ENCODE peak calls at places on chromosomes 6 and 20, in six cellular contexts. One of them, this sample, is unnamed.

GRCh38 chr20:58763076-58763475 is 70.5 kb downstream of the NPEPL1 start:
- DNase-seq in neuronal stem cell: no peak
- DNase-seq in IMR-90: no peak
- DNase-seq in H9: no peak
- DNase-seq in mesendoderm: no peak
- DNase-seq in H1: no peak
- DNase-seq in this sample: no peak

GRCh38 chr20:25148181-25148981 is 47.1 kb upstream of the ENTPD6 start:
- DNase-seq in H9: peak
- DNase-seq in neuronal stem cell: no peak
- DNase-seq in H1: no peak
- DNase-seq in mesendoderm: peak
- DNase-seq in IMR-90: peak
- DNase-seq in this sample: peak

GRCh38 chr20:63066506-63067265 is 59.9 kb upstream of the BHLHE23 start:
- DNase-seq in H1: no peak
- DNase-seq in H9: no peak
- DNase-seq in IMR-90: no peak
- DNase-seq in neuronal stem cell: no peak
- DNase-seq in mesendoderm: no peak
- DNase-seq in this sample: no peak

GRCh38 chr6:112189494-112189893 is 64.9 kb downstream of the LAMA4 start:
- DNase-seq in H9: no peak
- DNase-seq in IMR-90: peak
- DNase-seq in neuronal stem cell: no peak
- DNase-seq in H1: no peak
- DNase-seq in mesendoderm: no peak
- DNase-seq in this sample: no peak

GRCh38 chr20:37326666-37327065 is 19.3 kb upstream of the SRC start:
- DNase-seq in neuronal stem cell: no peak
- DNase-seq in H9: no peak
- DNase-seq in H1: no peak
- DNase-seq in IMR-90: no peak
- DNase-seq in mesendoderm: no peak
- DNase-seq in this sample: no peak

GRCh38 chr6:160435935-160436334 is 87.8 kb downstream of the SLC22A3 start:
- DNase-seq in neuronal stem cell: no peak
- DNase-seq in H1: no peak
- DNase-seq in IMR-90: no peak
- DNase-seq in H9: no peak
- DNase-seq in mesendoderm: no peak
- DNase-seq in this sample: no peak

GRCh38 chr20:40508821-40509220 is 180.2 kb downstream of the MAFB start:
- DNase-seq in neuronal stem cell: no peak
- DNase-seq in H1: no peak
- DNase-seq in H9: no peak
- DNase-seq in mesendoderm: no peak
- DNase-seq in IMR-90: no peak
- DNase-seq in this sample: no peak

GRCh38 chr6:13446371-13446770 is 41.0 kb downstream of the GFOD1 start:
- DNase-seq in H1: no peak
- DNase-seq in IMR-90: no peak
- DNase-seq in mesendoderm: no peak
- DNase-seq in H9: no peak
- DNase-seq in neuronal stem cell: no peak
- DNase-seq in this sample: no peak

GRCh38 chr6:33211666-33212422 is 3.5 kb downstream of the RING1 start:
- DNase-seq in H1: no peak
- DNase-seq in H9: peak
- DNase-seq in IMR-90: no peak
- DNase-seq in mesendoderm: peak
- DNase-seq in neuronal stem cell: no peak
- DNase-seq in this sample: no peak

GRCh38 chr6:130968486-130968885 is 94.6 kb downstream of the EPB41L2 start:
- DNase-seq in mesendoderm: peak
- DNase-seq in IMR-90: peak
- DNase-seq in H1: no peak
- DNase-seq in neuronal stem cell: no peak
- DNase-seq in H9: no peak
- DNase-seq in this sample: no peak

GRCh38 chr6:41636803-41637178 is 1.5 kb upstream of the MDFI start:
- DNase-seq in H9: peak
- DNase-seq in H1: peak
- DNase-seq in neuronal stem cell: no peak
- DNase-seq in IMR-90: no peak
- DNase-seq in mesendoderm: peak
- DNase-seq in this sample: peak

GRCh38 chr6:136656121-136656520 is 105.9 kb upstream of the MAP7 start:
- DNase-seq in H9: no peak
- DNase-seq in IMR-90: no peak
- DNase-seq in mesendoderm: no peak
- DNase-seq in neuronal stem cell: no peak
- DNase-seq in H1: no peak
- DNase-seq in this sample: no peak

GRCh38 chr20:11849270-11849920 is 68.3 kb upstream of the BTBD3 start:
- DNase-seq in neuronal stem cell: no peak
- DNase-seq in H9: no peak
- DNase-seq in H1: no peak
- DNase-seq in mesendoderm: no peak
- DNase-seq in IMR-90: peak
- DNase-seq in this sample: peak

GRCh38 chr6:56220078-56220477 is 27.3 kb downstream of the COL21A1 start:
- DNase-seq in IMR-90: no peak
- DNase-seq in mesendoderm: no peak
- DNase-seq in neuronal stem cell: no peak
- DNase-seq in H1: no peak
- DNase-seq in H9: no peak
- DNase-seq in this sample: no peak

GRCh38 chr6:90220273-90220672 is 76.4 kb downstream of the BACH2 start:
- DNase-seq in mesendoderm: peak
- DNase-seq in H9: no peak
- DNase-seq in neuronal stem cell: no peak
- DNase-seq in H1: no peak
- DNase-seq in IMR-90: no peak
- DNase-seq in this sample: no peak

GRCh38 chr20:33761698-33762250 is 30.0 kb downstream of the ZNF341 start:
- DNase-seq in neuronal stem cell: no peak
- DNase-seq in IMR-90: no peak
- DNase-seq in H1: no peak
- DNase-seq in mesendoderm: no peak
- DNase-seq in H9: no peak
- DNase-seq in this sample: no peak

GRCh38 chr20:57250607-57251343 is 15.7 kb downstream of the BMP7 start:
- DNase-seq in H9: no peak
- DNase-seq in neuronal stem cell: no peak
- DNase-seq in mesendoderm: peak
- DNase-seq in H1: no peak
- DNase-seq in IMR-90: no peak
- DNase-seq in this sample: no peak

GRCh38 chr6:31639449-31639861 is 13.0 kb downstream of the BAG6 start:
- DNase-seq in H9: no peak
- DNase-seq in neuronal stem cell: no peak
- DNase-seq in IMR-90: peak
- DNase-seq in H1: no peak
- DNase-seq in mesendoderm: no peak
- DNase-seq in this sample: peak

GRCh38 chr20:2816583-2817340 is 598 bp downstream of the TMEM239 start:
- DNase-seq in H9: peak
- DNase-seq in mesendoderm: no peak
- DNase-seq in IMR-90: peak
- DNase-seq in H1: no peak
- DNase-seq in neuronal stem cell: no peak
- DNase-seq in this sample: no peak

GRCh38 chr20:50048420-50049166 is 64.4 kb downstream of the UBE2V1 start:
- DNase-seq in IMR-90: peak
- DNase-seq in neuronal stem cell: no peak
- DNase-seq in H9: no peak
- DNase-seq in mesendoderm: no peak
- DNase-seq in H1: no peak
- DNase-seq in this sample: no peak

GRCh38 chr6:69802995-69803394 is 6.2 kb upstream of the LMBRD1 start:
- DNase-seq in IMR-90: no peak
- DNase-seq in mesendoderm: no peak
- DNase-seq in H9: peak
- DNase-seq in neuronal stem cell: no peak
- DNase-seq in H1: no peak
- DNase-seq in this sample: no peak

GRCh38 chr20:40233401-40233800 is 455.6 kb downstream of the MAFB start:
- DNase-seq in neuronal stem cell: no peak
- DNase-seq in mesendoderm: no peak
- DNase-seq in IMR-90: no peak
- DNase-seq in H1: no peak
- DNase-seq in H9: no peak
- DNase-seq in this sample: peak

DNA sequence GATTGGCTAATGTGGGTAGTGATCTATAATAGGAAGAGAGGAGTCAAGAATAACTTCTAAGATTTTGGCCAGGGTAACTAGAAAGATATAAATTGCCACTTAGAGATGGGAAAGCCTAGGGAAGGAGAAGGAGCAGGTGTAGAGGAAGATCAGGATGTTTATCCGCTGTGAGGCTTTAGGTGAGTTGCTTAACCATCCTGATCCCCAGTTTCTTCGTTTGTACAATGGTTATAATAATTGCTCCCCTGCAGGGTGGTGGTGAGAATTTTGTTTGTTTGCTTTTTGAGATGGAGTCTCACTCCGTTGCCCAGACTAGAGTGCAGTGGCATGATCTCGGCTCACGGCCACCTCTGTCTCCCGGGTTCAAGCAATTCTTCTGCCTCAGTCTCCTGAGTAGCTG is 2.4 kb upstream of the MYMX start:
- DNase-seq in H9: no peak
- DNase-seq in neuronal stem cell: no peak
- DNase-seq in IMR-90: no peak
- DNase-seq in mesendoderm: no peak
- DNase-seq in H1: no peak
- DNase-seq in this sample: no peak
- H3K27ac ChIP-seq in H9: no peak
- H3K27ac ChIP-seq in neuronal stem cell: no peak
- H3K27ac ChIP-seq in IMR-90: no peak
- H3K27ac ChIP-seq in mesendoderm: no peak
- H3K27ac ChIP-seq in H1: no peak
- H3K27ac ChIP-seq in this sample: no peak

GRCh38 chr6:15948930-15949900 is 179.7 kb upstream of the MYLIP start:
- DNase-seq in H9: peak
- DNase-seq in IMR-90: no peak
- DNase-seq in neuronal stem cell: no peak
- DNase-seq in mesendoderm: peak
- DNase-seq in H1: no peak
- DNase-seq in this sample: peak
- H3K4me2 ChIP-seq in H9: no peak
- H3K4me2 ChIP-seq in IMR-90: no peak
- H3K4me2 ChIP-seq in neuronal stem cell: no peak
- H3K4me2 ChIP-seq in mesendoderm: no peak
- H3K4me2 ChIP-seq in H1: no peak
- H3K4me2 ChIP-seq in this sample: peak

DNA sequence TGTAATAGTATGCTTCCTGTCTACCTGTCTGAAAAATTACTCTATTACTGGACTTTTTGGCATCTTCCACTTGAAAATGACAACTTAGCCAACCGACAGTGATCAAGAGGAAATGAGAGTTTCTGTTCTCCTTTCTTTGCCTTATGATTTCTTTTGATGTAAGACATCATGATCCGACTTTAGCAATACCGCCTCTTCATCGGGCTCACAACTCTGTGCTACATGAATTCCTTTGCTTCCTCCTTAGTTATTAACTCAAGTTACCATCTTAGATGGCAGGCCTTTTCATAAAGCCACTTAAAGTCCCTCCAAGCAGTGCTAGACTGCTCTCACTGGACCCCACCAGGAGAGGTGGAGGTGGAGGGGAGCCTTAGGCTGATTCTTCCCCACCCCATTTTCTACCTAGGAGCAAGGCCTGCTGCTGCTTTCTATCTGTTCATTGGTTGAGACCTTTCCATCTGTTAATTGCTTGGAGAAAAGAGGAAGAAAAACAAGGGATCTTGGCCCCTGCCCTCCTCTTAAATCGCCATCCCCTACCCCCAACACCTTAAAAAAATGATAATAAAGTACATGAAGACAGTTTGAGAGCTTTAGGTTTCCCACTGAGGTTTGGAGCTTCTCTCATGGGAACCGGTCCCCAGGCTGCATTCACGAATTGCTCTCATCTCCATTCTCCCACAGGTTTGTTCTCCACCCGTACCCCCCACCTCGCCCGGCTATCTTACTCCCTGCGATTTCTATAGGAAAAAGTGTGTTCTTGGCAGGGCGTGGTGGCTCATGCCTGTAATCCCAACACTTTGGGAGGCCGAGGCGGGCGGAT is 21.6 kb upstream of the MCM3 start:
- DNase-seq in H1: no peak
- DNase-seq in mesendoderm: no peak
- DNase-seq in IMR-90: no peak
- DNase-seq in neuronal stem cell: no peak
- DNase-seq in H9: no peak
- DNase-seq in this sample: no peak
- H2BK120ac ChIP-seq in H1: no peak
- H2BK120ac ChIP-seq in mesendoderm: no peak
- H2BK120ac ChIP-seq in IMR-90: no peak
- H2BK120ac ChIP-seq in neuronal stem cell: no peak
- H2BK120ac ChIP-seq in H9: no peak
- H2BK120ac ChIP-seq in this sample: no peak

DNA sequence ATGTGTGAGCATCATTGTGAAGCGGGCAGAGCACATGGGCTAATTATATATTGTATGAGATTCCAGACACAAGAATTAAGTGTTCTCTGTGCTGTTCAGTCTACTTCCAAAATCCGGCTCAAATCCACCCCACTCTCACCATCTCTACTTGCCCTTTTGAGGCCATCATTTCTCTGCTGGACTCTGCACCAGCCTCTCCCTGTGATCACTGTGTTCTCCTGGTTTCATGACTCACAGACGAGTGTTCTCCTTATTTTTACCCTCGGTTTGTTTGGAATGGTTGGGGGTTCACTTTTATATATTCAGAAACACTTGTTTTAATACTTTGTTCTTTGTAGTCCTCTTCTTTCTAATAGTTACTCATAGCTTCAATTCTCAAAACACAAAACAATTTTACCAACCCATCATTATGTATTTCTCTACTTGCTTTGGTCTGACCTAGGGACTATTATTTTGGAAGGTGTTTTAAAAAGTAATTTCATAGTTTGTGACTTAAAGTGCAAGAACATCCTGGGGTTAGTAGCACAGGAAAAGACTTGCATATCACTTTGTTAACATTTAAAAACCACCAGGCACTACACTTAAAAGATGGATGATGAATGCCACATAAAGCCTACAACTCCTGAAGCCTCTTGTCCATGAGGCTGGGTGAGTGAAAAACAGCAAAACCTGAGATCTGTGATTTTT is 82.7 kb downstream of the UST start:
- DNase-seq in H1: no peak
- DNase-seq in neuronal stem cell: no peak
- DNase-seq in IMR-90: peak
- DNase-seq in H9: no peak
- DNase-seq in mesendoderm: no peak
- DNase-seq in this sample: no peak
- H3K27ac ChIP-seq in H1: no peak
- H3K27ac ChIP-seq in neuronal stem cell: no peak
- H3K27ac ChIP-seq in IMR-90: no peak
- H3K27ac ChIP-seq in H9: no peak
- H3K27ac ChIP-seq in mesendoderm: no peak
- H3K27ac ChIP-seq in this sample: no peak